ENCODE peak calls at places on chromosomes 7 and 10, in five cellular contexts. N, W, E, K and M are unnamed samples.

GRCh38 chr10:42594246-42594650 is 44.1 kb downstream of the ZNF33B start:
- DNase-seq in N (no peak), E (no peak), K (no peak), W (no peak), M (no peak)

GRCh38 chr10:74889662-74889998 is 63.2 kb downstream of the KAT6B start:
- DNase-seq in N (no peak), K (no peak), E (no peak), W (no peak), M (no peak)

GRCh38 chr7:77727936-77728701 is 31.9 kb downstream of the RSBN1L start:
- DNase-seq in W (no peak), K (no peak), N (peak), E (no peak), M (peak)

GRCh38 chr10:102115775-102116174 is 4.4 kb downstream of the LDB1 start:
- DNase-seq in N (no peak), W (no peak), K (no peak), E (no peak), M (no peak)

GRCh38 chr7:30909431-30909830 is 2.2 kb upstream of the AQP1 start:
- DNase-seq in W (no peak), K (no peak), E (no peak), N (no peak), M (no peak)

GRCh38 chr7:4633012-4633411 is 49.1 kb upstream of the FOXK1 start:
- DNase-seq in N (peak), W (no peak), E (no peak), K (no peak), M (no peak)

GRCh38 chr7:130152270-130153141 is 52.7 kb downstream of the TMEM209 start:
- DNase-seq in N (no peak), E (no peak), K (no peak), W (no peak), M (no peak)

GRCh38 chr10:100128951-100129350 is 47.3 kb upstream of the CPN1 start:
- DNase-seq in N (no peak), K (no peak), W (no peak), E (no peak), M (no peak)

GRCh38 chr10:15197911-15198310 is 29.4 kb upstream of the NMT2 start:
- DNase-seq in K (no peak), N (no peak), E (no peak), W (no peak), M (no peak)

GRCh38 chr10:129583831-129584230 is 116.8 kb downstream of the MGMT start:
- DNase-seq in N (no peak), E (no peak), W (no peak), K (no peak), M (no peak)

GRCh38 chr10:11197266-11197712 is 179.6 kb downstream of the CELF2 start:
- DNase-seq in K (no peak), W (no peak), E (peak), N (no peak), M (peak)

GRCh38 chr10:13100349-13101294 is 659 bp downstream of the OPTN start:
- DNase-seq in K (no peak), N (peak), W (no peak), E (no peak), M (peak)

GRCh38 chr10:3755440-3756359 is 29.3 kb downstream of the KLF6 start:
- DNase-seq in E (no peak), K (no peak), N (peak), W (no peak), M (no peak)

GRCh38 chr10:62056219-62056618 is 154.7 kb downstream of the ARID5B start:
- DNase-seq in W (no peak), N (no peak), E (no peak), K (no peak), M (no peak)

GRCh38 chr10:51007781-51008180 is 66.5 kb upstream of the PRKG1 start:
- DNase-seq in K (no peak), E (no peak), N (no peak), W (no peak), M (no peak)

GRCh38 chr10:125983161-125983560 is 86.8 kb downstream of the FANK1 start:
- DNase-seq in E (no peak), K (no peak), N (no peak), W (no peak), M (no peak)

GRCh38 chr7:35725280-35725680 is 30.3 kb upstream of the HERPUD2 start:
- DNase-seq in W (no peak), E (peak), K (no peak), N (peak), M (no peak)

GRCh38 chr10:44281089-44281613 is 103.7 kb downstream of the CXCL12 start:
- DNase-seq in W (no peak), E (no peak), N (no peak), K (no peak), M (no peak)

GRCh38 chr10:89481662-89482061 is 53.7 kb downstream of the SLC16A12 start:
- DNase-seq in E (no peak), N (no peak), W (no peak), K (no peak), M (no peak)

GRCh38 chr7:94696981-94697670 is 41.2 kb upstream of the SGCE start:
- DNase-seq in E (no peak), N (peak), K (no peak), W (no peak), M (no peak)

GRCh38 chr10:91684841-91685240 is 52.0 kb upstream of the PPP1R3C start:
- DNase-seq in K (no peak), E (no peak), N (no peak), W (no peak), M (no peak)
- TF ChIP-seq SUZ12 in K (no peak), E (no peak), N (no peak), W (no peak), M (no peak)

DNA sequence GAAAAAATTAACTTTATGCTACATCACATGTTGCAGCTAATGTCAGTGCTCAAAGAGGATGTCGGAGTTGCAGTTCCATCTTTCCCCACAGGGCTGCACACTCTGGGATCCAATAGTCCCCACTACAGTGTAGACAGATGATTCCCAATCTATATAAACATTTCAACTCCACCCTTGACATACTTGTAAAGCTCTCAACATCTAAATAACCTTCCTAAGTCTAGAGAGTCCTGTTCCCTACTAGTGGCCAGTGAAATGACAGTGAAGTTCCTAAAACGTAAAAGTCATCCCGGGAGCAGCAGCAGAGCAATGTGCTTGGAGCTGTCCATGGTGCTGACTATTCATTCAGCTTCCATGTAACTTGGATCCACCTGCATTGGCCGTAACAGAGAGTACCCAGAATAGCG is 145.1 kb downstream of the GRM8 start:
- DNase-seq in N (peak), W (peak), E (peak), K (peak), M (peak)
- TF ChIP-seq SUZ12 in N (no peak), W (no peak), E (no peak), K (no peak), M (no peak)

GRCh38 chr10:47160229-47160908 is 139.6 kb upstream of the GDF10 start:
- DNase-seq in E (no peak), W (no peak), K (no peak), N (no peak), M (no peak)

GRCh38 chr10:47159361-47160228 is 140.4 kb upstream of the GDF10 start:
- DNase-seq in E (no peak), W (no peak), N (no peak), K (no peak), M (no peak)

GRCh38 chr10:47160967-47161366 is 139.0 kb upstream of the GDF10 start:
- DNase-seq in E (no peak), N (no peak), W (no peak), K (no peak), M (no peak)

GRCh38 chr10:47156873-47157272 is 143.1 kb upstream of the GDF10 start:
- DNase-seq in K (no peak), N (no peak), E (no peak), W (no peak), M (no peak)

DNA sequence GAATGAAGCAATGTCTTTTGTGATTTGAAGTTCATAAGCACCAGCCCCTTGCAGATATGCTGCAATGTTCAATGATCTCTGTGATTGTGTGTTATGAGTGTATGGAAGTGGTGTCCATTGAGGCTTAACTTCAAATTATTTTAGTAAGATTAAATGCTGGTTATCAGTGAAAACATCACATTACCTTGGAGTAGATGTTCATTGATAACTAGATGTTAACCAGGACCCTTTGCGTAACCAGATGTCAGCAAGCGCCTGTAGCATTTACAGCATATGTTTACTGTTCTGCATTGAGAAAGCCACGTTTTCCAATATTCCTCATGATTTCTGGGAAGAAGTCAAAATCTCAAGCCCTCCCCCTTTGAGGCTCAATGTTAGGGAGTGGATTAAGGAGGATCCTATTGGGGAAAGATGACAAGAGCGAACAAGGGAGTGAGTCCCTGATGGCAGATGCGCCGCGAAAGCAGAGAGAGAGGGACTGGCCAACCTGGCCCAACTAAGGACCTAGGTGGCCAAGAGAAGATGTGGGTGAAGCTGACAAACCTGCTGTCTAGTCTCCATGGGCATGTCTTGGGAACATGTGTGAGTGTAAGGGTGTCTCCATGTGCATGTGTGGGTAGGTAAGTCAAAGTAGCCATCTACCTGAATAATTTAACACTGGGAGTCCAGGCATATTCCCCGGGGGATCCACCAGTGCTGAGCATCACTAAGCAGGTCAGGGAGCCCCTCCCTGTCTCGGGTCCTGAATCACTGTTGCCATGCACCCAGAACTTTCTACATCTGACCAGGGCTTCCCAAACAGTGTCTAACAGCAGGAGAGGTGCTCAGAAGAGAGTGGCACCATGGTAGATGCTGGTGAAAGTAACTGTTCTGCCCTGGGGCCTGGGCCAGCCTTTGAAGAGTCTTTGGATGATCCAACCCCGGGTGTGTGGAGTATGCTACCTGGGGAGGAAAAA is 141.6 kb upstream of the GDF10 start:
- DNase-seq in E (no peak), W (no peak), K (no peak), N (no peak), M (no peak)
- TF ChIP-seq SUZ12 in E (no peak), W (no peak), K (no peak), N (no peak), M (no peak)

DNA sequence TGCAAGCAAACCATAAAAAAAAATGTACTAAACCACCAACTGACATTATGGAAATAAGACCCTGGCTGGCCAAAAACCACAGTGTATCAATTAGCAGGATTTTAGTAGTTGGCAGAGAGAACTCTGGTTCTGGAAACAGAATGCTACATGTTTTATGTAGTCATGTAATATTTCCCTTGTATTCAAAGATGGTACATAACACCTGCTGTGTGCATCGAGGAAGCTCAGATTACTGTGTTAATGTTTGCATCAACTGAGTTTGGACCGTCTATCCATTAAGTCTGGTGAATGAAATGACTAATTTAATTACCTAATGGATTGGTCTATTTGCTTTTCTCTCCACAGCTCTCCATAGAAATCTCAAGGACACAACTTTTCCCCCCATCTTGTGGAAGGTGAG is 618.6 kb downstream of the CCSER2 start:
- DNase-seq in W (no peak), K (no peak), N (no peak), E (no peak), M (no peak)
- TF ChIP-seq SUZ12 in W (no peak), K (no peak), N (no peak), E (no peak), M (no peak)

GRCh38 chr10:124112891-124113580 is 19.6 kb upstream of the CHST15 start:
- DNase-seq in N (no peak), E (no peak), K (no peak), W (no peak), M (no peak)

GRCh38 chr10:124116771-124117510 is 23.5 kb upstream of the CHST15 start:
- DNase-seq in E (no peak), N (no peak), K (no peak), W (no peak), M (no peak)

GRCh38 chr10:124117511-124117785 is 24.1 kb upstream of the CHST15 start:
- DNase-seq in K (no peak), W (no peak), N (no peak), E (no peak), M (no peak)

GRCh38 chr10:124117879-124118278 is 24.5 kb upstream of the CHST15 start:
- DNase-seq in W (no peak), K (no peak), N (no peak), E (no peak), M (no peak)

DNA sequence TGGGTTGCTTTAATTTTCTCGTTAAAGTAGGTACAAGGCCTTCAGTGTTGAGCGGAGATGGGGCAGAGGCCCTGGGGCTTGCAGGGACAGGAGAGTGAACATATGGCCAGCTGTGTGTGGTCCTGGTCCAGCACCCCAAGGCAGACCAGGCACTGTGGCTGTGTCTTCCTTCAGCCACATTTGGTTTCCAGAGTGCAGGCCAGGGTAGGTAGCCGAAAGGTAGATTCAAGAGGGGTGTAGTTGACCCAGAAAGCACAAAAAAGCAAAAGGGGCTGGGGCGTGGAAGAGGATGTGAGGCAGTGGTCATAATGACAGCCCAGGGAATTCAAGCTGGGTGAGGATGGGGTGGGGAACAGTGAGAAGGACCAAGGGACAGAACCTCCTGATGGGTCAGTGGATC is 21.3 kb upstream of the CHST15 start:
- DNase-seq in N (no peak), E (no peak), K (no peak), W (no peak), M (no peak)
- TF ChIP-seq SUZ12 in N (no peak), E (no peak), K (no peak), W (no peak), M (no peak)

GRCh38 chr10:49154641-49155040 is 20.8 kb upstream of the FAM170B start:
- DNase-seq in W (no peak), N (no peak), K (no peak), E (no peak), M (no peak)

GRCh38 chr10:49152037-49152436 is 18.2 kb upstream of the FAM170B start:
- DNase-seq in E (no peak), N (no peak), K (no peak), W (no peak), M (no peak)

GRCh38 chr10:49152663-49153062 is 18.8 kb upstream of the FAM170B start:
- DNase-seq in W (no peak), E (no peak), K (no peak), N (no peak), M (no peak)

GRCh38 chr10:49153971-49154370 is 20.1 kb upstream of the FAM170B start:
- DNase-seq in W (no peak), N (no peak), E (no peak), K (no peak), M (no peak)

DNA sequence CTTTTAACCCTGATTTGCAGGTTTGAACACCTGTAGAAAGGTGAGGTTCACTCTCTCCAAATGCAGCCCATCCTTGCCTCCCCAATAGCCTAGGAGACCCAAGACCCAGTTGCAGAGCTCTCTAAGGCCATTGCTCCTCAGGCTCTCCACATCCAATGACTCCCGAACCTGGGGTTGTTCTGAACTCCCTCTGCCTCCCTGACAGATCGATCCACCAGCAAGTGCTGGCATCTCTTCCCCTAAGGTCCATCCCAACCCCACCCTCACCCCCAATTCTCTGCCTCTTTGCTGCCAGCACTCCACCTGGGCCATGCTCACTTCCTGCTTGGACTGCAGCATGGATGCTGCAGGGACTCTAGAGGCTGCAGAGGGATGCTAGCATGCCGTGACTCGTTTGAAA is 19.3 kb upstream of the FAM170B start:
- DNase-seq in N (no peak), K (no peak), W (no peak), E (no peak), M (no peak)
- TF ChIP-seq SUZ12 in N (no peak), K (no peak), W (no peak), E (no peak), M (no peak)